ENCODE peak calls at places on chromosomes 3 and 15, in four cellular contexts. Z, W, T and G are unnamed samples.

GRCh38 chr15:28093761-28094535 is 5.2 kb downstream of the OCA2 start:
- DNase-seq in Z (no peak), W (no peak), T (no peak), G (no peak)

GRCh38 chr3:46848271-46849097 is 14.8 kb downstream of the MYL3 start:
- DNase-seq in Z (no peak), W (peak), T (no peak), G (no peak)

GRCh38 chr3:183698760-183699159 is 1.2 kb downstream of the YEATS2 start:
- DNase-seq in Z (peak), W (peak), T (no peak), G (no peak)

GRCh38 chr3:27317096-27317495 is 52.1 kb downstream of the NEK10 start:
- DNase-seq in Z (no peak), W (no peak), T (peak), G (no peak)

GRCh38 chr3:106510206-106510605 is 641.4 kb upstream of the CBLB start:
- DNase-seq in Z (no peak), W (peak), T (no peak), G (no peak)

GRCh38 chr3:156615592-156616173 is 58.7 kb upstream of the TIPARP start:
- DNase-seq in Z (no peak), W (peak), T (no peak), G (peak)

GRCh38 chr3:4501422-4501821 is 8.3 kb downstream of the ITPR1 start:
- DNase-seq in Z (no peak), W (no peak), T (peak), G (no peak)

GRCh38 chr15:58070801-58071418 is 5.4 kb upstream of the ALDH1A2 start:
- DNase-seq in Z (peak), W (peak), T (peak), G (peak)

GRCh38 chr15:86076468-86076867 is 3.2 kb upstream of the AGBL1 start:
- DNase-seq in Z (no peak), W (no peak), T (no peak), G (no peak)

GRCh38 chr3:45626096-45626887 is 31.7 kb downstream of the LIMD1 start:
- DNase-seq in Z (no peak), W (peak), T (no peak), G (peak)

GRCh38 chr15:94327356-94327936 is 96.1 kb downstream of the MCTP2 start:
- DNase-seq in Z (peak), W (peak), T (peak), G (peak)

GRCh38 chr3:154040283-154040682 is 80.9 kb upstream of the ARHGEF26 start:
- DNase-seq in Z (peak), W (peak), T (peak), G (peak)

GRCh38 chr3:133843634-133844033 is 38.0 kb downstream of the SRPRB start:
- DNase-seq in Z (no peak), W (no peak), T (no peak), G (no peak)

GRCh38 chr3:99286266-99286845 is 352.0 kb upstream of the COL8A1 start:
- DNase-seq in Z (no peak), W (no peak), T (no peak), G (peak)

GRCh38 chr3:2856062-2856792 is 253.9 kb downstream of the IL5RA start:
- DNase-seq in Z (no peak), W (no peak), T (no peak), G (no peak)

GRCh38 chr3:13612829-13613228 is 63.9 kb downstream of the FBLN2 start:
- DNase-seq in Z (no peak), W (no peak), T (peak), G (peak)

GRCh38 chr15:82040862-82041261 is 5.0 kb downstream of the MEX3B start:
- DNase-seq in Z (peak), W (no peak), T (no peak), G (no peak)

GRCh38 chr3:43291546-43291945 is 5.2 kb downstream of the SNRK start:
- DNase-seq in Z (no peak), W (no peak), T (no peak), G (no peak)

GRCh38 chr3:72345237-72345878 is 502.9 kb downstream of the SHQ1 start:
- DNase-seq in Z (no peak), W (peak), T (no peak), G (peak)

GRCh38 chr15:94239474-94239873 is 8.1 kb downstream of the MCTP2 start:
- DNase-seq in Z (no peak), W (no peak), T (no peak), G (peak)

GRCh38 chr3:9915252-9916141 is 1.4 kb upstream of the IL17RC start:
- DNase-seq in Z (peak), W (peak), T (peak), G (no peak)

DNA sequence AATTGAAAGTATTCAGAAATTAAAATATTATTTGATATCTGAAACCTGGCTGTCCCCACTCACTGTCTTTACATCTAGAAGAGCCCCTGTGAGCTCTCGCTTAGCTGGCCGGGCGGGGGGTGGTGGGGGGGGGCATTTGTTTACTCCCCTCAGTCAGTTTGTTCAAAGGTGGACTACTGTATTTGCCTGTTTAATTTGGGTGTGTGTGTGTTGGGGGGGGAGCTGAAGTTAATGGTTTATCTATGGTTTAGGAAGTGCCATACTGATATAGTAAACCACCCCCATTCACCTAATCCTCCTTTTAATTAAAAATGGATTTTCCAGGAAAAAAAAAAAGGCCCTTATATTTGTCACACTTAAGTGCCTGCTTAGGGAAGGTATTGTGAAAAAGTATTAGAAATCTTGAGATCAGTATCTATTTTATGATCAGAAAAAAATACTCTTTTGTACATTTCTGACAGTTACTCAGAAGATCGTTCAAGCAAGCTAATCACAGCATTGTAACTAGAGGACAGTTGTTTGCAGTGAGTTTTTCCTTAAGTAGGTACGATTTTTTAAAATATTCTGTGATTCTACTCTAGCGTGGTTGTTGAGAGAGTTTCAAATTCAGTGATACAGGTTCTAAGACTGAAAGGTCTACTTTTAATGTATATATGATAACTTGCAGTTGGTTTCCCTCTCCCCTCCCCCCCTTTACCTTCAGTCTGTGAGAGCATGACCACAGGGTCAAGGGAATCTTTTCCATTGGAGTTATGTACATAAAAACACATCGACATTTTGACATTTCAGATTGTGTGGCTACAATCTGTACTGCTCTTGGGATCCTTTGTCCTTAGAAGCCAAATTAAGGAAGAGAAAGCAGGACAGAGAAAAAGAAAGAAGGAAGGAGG is 8.5 kb downstream of the NR2F2 start:
- DNase-seq in Z (no peak), W (peak), T (peak), G (no peak)
- H3K4me3 ChIP-seq in Z (no peak), W (peak), T (peak), G (peak)

GRCh38 chr3:40451551-40451950 is 5.6 kb upstream of the RPL14 start:
- DNase-seq in Z (no peak), W (peak), T (no peak), G (no peak)
- H3K4me2 ChIP-seq in Z (no peak), W (peak), T (peak), G (no peak)

GRCh38 chr3:54939591-54940300 is 11.9 kb upstream of the LRTM1 start:
- DNase-seq in Z (no peak), W (no peak), T (no peak), G (no peak)
- TF ChIP-seq CTCF in Z (no peak), W (no peak), T (no peak), G (no peak)

GRCh38 chr3:17494117-17494809 is 248.2 kb downstream of the TBC1D5 start:
- DNase-seq in Z (no peak), W (no peak), T (no peak), G (no peak)
- H3K4me3 ChIP-seq in Z (no peak), W (no peak), T (no peak), G (no peak)

DNA sequence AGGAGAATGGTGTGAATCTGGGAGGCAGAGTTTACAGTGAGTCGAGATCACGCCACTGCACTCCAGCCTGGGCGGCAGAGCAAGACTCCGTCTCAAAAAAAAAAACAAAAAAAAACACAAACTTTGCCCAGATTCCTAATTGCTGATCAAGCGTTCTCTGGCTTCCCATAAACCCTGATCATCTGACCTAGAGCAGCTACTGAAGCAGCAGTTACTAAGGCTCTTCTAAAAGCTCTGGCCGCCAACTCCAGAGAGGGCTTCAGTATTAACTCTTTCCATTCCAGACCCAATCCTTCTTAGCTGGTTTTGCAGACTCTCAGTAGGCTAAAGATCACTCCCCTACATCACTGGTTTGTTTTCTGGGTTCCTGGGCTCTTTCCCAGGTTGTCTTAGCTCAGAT is 201.6 kb downstream of the IGSF11 start:
- DNase-seq in Z (no peak), W (no peak), T (no peak), G (no peak)
- H3K4me2 ChIP-seq in Z (no peak), W (no peak), T (no peak), G (no peak)

GRCh38 chr3:135081451-135082434 is 286.7 kb downstream of the EPHB1 start:
- DNase-seq in Z (no peak), W (no peak), T (no peak), G (no peak)

GRCh38 chr3:135075157-135075556 is 280.1 kb downstream of the EPHB1 start:
- DNase-seq in Z (no peak), W (no peak), T (no peak), G (no peak)

GRCh38 chr3:135082706-135083105 is 287.6 kb downstream of the EPHB1 start:
- DNase-seq in Z (no peak), W (no peak), T (no peak), G (no peak)

GRCh38 chr3:135077186-135077585 is 282.1 kb downstream of the EPHB1 start:
- DNase-seq in Z (no peak), W (no peak), T (no peak), G (no peak)

DNA sequence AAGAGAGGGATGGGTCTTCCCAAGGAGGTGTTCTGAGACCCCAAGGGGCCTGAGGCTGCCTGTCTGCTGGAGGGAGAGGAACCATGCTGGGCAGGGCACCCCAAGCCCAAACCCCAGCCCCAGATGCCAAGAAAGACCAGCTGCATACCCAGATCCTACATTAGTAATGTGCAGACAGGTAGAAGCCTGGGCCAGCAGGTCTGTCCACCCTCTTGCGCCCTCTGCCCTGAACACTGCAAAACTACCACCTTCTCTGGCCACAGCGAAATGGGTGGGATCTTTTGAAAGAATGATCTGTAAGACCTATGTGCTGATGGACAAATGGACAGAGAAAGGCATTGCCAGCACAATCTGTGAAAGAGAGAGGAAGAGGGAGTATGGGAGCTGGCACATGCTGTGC is 283.2 kb downstream of the EPHB1 start:
- DNase-seq in Z (no peak), W (no peak), T (no peak), G (no peak)
- TF ChIP-seq CTCF in Z (no peak), W (no peak), T (no peak), G (no peak)

DNA sequence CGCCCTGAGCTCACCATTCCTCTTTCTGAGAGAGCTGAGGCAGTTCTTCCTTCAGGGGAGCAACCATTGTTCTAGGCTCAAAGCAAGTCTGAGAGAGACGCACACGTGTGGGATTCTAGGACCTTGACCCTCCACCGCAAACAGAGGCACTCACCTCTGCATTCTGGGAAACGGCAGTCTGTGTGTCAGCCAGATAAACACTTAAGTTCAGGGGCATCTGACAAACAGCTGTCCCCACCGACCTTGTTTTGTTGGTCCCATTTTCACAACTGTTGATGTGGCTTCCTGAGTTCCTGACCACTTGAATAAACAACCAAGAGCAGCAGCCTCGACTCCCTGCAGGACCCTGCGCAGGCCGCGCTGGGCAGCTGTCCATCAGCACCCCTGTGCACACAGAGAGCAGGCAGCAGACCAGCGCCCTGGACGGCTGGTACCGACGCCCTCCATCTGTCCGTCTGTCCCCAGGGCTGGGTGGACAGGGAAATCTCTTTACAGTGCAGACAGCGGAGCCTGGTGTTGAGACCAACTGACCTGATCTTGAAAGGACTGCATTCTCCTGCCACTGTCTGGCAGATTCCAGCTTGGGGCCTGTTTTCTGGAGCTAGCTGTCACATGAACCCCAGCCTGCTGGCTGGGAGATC is 64.1 kb downstream of the FAM43A start:
- DNase-seq in Z (no peak), W (no peak), T (peak), G (no peak)
- H3K4me3 ChIP-seq in Z (no peak), W (no peak), T (peak), G (no peak)

GRCh38 chr15:39622660-39623549 is 42.0 kb downstream of the THBS1 start:
- DNase-seq in Z (no peak), W (no peak), T (no peak), G (no peak)
- H3K4me2 ChIP-seq in Z (peak), W (no peak), T (no peak), G (no peak)